ENCODE peak calls at places on chromosomes 11 and 22, in four cellular contexts. A is right lobe of liver; H is CD8-positive, alpha-beta memory T cell; T is astrocyte. F is an unnamed sample.

GRCh38 chr22:26546282-26546681 is 34.0 kb upstream of the TFIP11 start:
- DNase-seq in H (no peak), T (no peak), A (no peak), F (no peak)

GRCh38 chr11:121494355-121495099 is 41.8 kb upstream of the SORL1-AS1 start:
- DNase-seq in T (no peak), H (no peak), A (no peak), F (no peak)

GRCh38 chr11:69501891-69502860 is 20.7 kb downstream of the LINC01488 start:
- DNase-seq in H (no peak), T (no peak), A (peak; percentile 52), F (no peak)

GRCh38 chr22:37759281-37759680 is 48.5 kb upstream of the GCAT start:
- DNase-seq in H (no peak), T (no peak), A (no peak), F (no peak)

GRCh38 chr22:40764743-40765441 is 54.3 kb downstream of the SLC25A17 start:
- DNase-seq in H (no peak), T (no peak), A (no peak), F (no peak)

GRCh38 chr11:86919557-86920210 is 35.5 kb downstream of the FZD4 start:
- DNase-seq in H (no peak), A (no peak), T (peak; percentile 74), F (no peak)

GRCh38 chr22:48644108-48644507 is 1183.6 kb downstream of the BRD1 start:
- DNase-seq in H (no peak), A (no peak), T (no peak), F (no peak)

GRCh38 chr11:77347962-77348361 is 46.5 kb upstream of the GDPD4 start:
- DNase-seq in H (no peak), T (no peak), A (no peak), F (no peak)

GRCh38 chr11:81342956-81343355 is 1390.7 kb downstream of the FAM181B start:
- DNase-seq in A (no peak), H (no peak), T (no peak), F (no peak)

GRCh38 chr22:49765951-49766350 is 61.7 kb downstream of the BRD1 start:
- DNase-seq in T (no peak), A (peak; percentile 50), H (no peak), F (peak; percentile 49)

GRCh38 chr11:78696177-78696576 is 121.5 kb upstream of the NARS2 start:
- DNase-seq in H (no peak), A (no peak), T (no peak), F (no peak)

GRCh38 chr22:19085233-19086043 is 36.8 kb downstream of the DGCR2 start:
- DNase-seq in H (no peak), A (no peak), T (no peak), F (no peak)

GRCh38 chr11:86896486-86896885 is 58.7 kb downstream of the FZD4 start:
- DNase-seq in T (peak; percentile 70), A (no peak), H (no peak), F (no peak)

GRCh38 chr11:82398300-82398815 is 335.3 kb downstream of the FAM181B start:
- DNase-seq in A (no peak), T (no peak), H (no peak), F (no peak)

GRCh38 chr11:114060402-114061052 is 1.0 kb downstream of the ZBTB16 start:
- DNase-seq in A (peak; percentile 70), H (no peak), T (no peak), F (peak; percentile 61)

GRCh38 chr22:44951510-44951816 is 58.3 kb downstream of the PHF21B start:
- DNase-seq in T (no peak), H (no peak), A (no peak), F (no peak)

GRCh38 chr11:12298610-12299009 is 78.8 kb upstream of the PARVA start:
- DNase-seq in H (no peak), A (no peak), T (no peak), F (no peak)

GRCh38 chr11:17277024-17277584 is 565 bp downstream of the NUCB2 start:
- DNase-seq in A (no peak), T (peak; percentile 61), H (no peak), F (no peak)

GRCh38 chr11:117010808-117011540 is 87.3 kb downstream of the SIK3 start:
- DNase-seq in H (no peak), T (peak; percentile 96), A (no peak), F (no peak)

GRCh38 chr11:24386551-24387404 is 110.1 kb upstream of the LUZP2 start:
- DNase-seq in H (no peak), T (peak; percentile 26), A (no peak), F (no peak)

GRCh38 chr11:95149659-95150294 is 60.1 kb downstream of the ENDOD1 start:
- DNase-seq in A (peak; percentile 59), H (no peak), T (peak; percentile 56), F (peak; percentile 65)

GRCh38 chr22:22526125-22526912 is 6.2 kb upstream of the ZNF280A start:
- DNase-seq in A (no peak), H (no peak), T (no peak), F (no peak)

GRCh38 chr11:56214537-56214936 is 19.5 kb downstream of the OR5T2 start:
- DNase-seq in T (no peak), A (no peak), H (no peak), F (no peak)

GRCh38 chr22:32904044-32904443 is 102.5 kb downstream of the TIMP3 start:
- DNase-seq in T (peak; percentile 36), H (no peak), A (no peak), F (peak; percentile 19)

GRCh38 chr11:108368134-108368533 is 99.2 kb downstream of the C11orf65 start:
- DNase-seq in A (no peak), T (no peak), H (no peak), F (no peak)

GRCh38 chr22:35376728-35377472 is 4.0 kb upstream of the HMOX1 start:
- DNase-seq in H (no peak), A (peak; percentile 88), T (peak; percentile 96), F (peak; percentile 75)

GRCh38 chr11:1675536-1676253 is 21.3 kb upstream of the KRTAP5-6 start:
- DNase-seq in H (no peak), A (no peak), T (no peak), F (no peak)

GRCh38 chr11:111067994-111068393 is 177.5 kb upstream of the POU2AF2 start:
- DNase-seq in H (no peak), T (no peak), A (no peak), F (no peak)

GRCh38 chr22:28021116-28021997 is 102.3 kb upstream of the PITPNB start:
- DNase-seq in A (peak; percentile 22), T (no peak), H (no peak), F (no peak)

GRCh38 chr11:95912902-95913560 is 10.9 kb downstream of the MTMR2 start:
- DNase-seq in H (no peak), T (peak; percentile 57), A (no peak), F (no peak)

GRCh38 chr11:86740628-86741488 is 59.5 kb upstream of the PRSS23 start:
- DNase-seq in T (peak; percentile 96), A (no peak), H (no peak), F (no peak)

GRCh38 chr11:47659273-47659672 is 16.9 kb upstream of the MTCH2 start:
- DNase-seq in A (no peak), T (no peak), H (no peak), F (no peak)

GRCh38 chr22:44531487-44531886 is 33.5 kb upstream of the RTL6 start:
- DNase-seq in H (no peak), T (no peak), A (no peak), F (no peak)

GRCh38 chr11:130915556-130916237 is 582 bp downstream of the SNX19 start:
- DNase-seq in A (no peak), H (no peak), T (no peak), F (peak; percentile 34)

GRCh38 chr11:46553746-46554204 is 40.0 kb downstream of the AMBRA1 start:
- DNase-seq in T (peak; percentile 52), H (no peak), A (no peak), F (no peak)

DNA sequence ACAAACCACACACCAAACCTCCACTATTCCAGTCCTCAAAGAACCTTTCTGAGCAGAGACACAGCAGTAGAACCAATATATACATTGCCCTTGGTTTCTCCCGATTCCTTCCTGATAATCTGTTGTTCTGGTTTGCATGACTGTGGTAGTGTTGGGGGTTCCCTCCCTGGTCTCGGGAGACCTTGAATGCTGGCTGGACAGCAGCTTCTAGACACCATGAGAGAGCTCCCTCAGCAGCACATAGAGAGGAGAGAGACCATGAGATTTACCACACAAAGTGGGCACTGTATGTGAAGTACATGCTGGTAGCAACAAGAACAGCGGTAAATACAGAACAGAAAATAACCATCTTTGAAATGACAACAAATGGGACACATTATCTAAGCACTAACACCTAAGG is 2.6 kb downstream of the C11orf91 start:
- DNase-seq in A (no peak), H (no peak), T (no peak), F (no peak)
- H3K4me1 ChIP-seq in A (no peaks in the 10 kb centered on the region), H (peaks cover 12% of the 10 kb centered on the region), T (peaks cover 58% of the 10 kb centered on the region), F (peaks cover 41% of the 10 kb centered on the region)

GRCh38 chr11:3357302-3357701 is 21.6 kb downstream of the ZNF195 start:
- DNase-seq in H (no peak), T (no peak), A (no peak), F (no peak)

GRCh38 chr11:3359092-3359824 is 19.7 kb downstream of the ZNF195 start:
- DNase-seq in H (no peak), A (no peak), T (peak; percentile 11), F (no peak)

GRCh38 chr11:3353066-3353465 is 25.9 kb downstream of the ZNF195 start:
- DNase-seq in A (no peak), H (no peak), T (no peak), F (no peak)

GRCh38 chr11:3357994-3358676 is 20.8 kb downstream of the ZNF195 start:
- DNase-seq in H (no peak), T (no peak), A (no peak), F (no peak)

GRCh38 chr11:3356858-3357257 is 22.1 kb downstream of the ZNF195 start:
- DNase-seq in A (no peak), H (no peak), T (no peak), F (no peak)
- H3K9me3 ChIP-seq in A (peaks cover 47% of the 10 kb centered on the region), H (peaks cover 68% of the 10 kb centered on the region), T (peaks cover 71% of the 10 kb centered on the region), F (peaks cover 4% of the 10 kb centered on the region)

GRCh38 chr11:128133501-128133900 is 453.9 kb downstream of the ETS1 start:
- DNase-seq in T (peak; percentile 23), A (no peak), H (no peak), F (no peak)

GRCh38 chr11:128130052-128130451 is 457.3 kb downstream of the ETS1 start:
- DNase-seq in T (no peak), H (no peak), A (no peak), F (no peak)

GRCh38 chr11:128135451-128135850 is 451.9 kb downstream of the ETS1 start:
- DNase-seq in T (peak; percentile 89), A (no peak), H (no peak), F (no peak)
- H3K4me3 ChIP-seq in T (no peak overlapping the region), A (no peak overlapping the region), H (no peak overlapping the region), F (no peak overlapping the region)

DNA sequence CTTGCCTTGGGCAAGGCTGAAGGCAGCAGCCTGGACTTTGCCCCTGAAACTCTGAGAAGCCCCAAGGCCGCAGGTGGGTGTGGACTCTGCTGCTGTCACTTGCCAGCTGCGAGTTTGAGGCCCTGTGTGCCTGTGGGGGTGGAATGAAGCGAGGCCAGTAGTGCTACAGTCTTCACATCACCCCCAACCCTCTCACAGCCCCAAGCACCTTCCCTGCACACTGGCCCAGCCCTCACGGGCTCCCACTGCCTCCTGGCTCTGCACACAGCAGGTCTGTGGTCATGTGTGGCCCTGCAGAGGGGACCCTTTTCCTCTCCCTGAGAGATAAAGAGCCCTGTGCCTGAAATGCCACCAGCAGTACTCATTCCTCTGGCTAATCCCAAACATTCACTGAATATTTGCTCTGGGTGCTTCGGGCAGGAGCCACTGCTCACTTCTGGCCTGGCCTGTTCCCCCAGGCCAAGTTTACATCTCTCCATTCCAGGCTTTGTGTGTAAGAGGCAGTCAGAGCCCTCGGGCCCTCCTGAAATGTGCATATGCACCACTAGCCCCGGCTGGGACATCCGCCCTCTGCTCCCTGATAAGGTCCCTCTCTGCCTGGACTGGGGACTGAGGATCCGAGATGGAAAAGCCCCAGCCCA is 17.7 kb downstream of the MGAT3 start:
- DNase-seq in H (no peak), A (no peak), T (no peak), F (no peak)
- H3K4me1 ChIP-seq in H (peaks cover 14% of the 10 kb centered on the region), A (no peaks in the 10 kb centered on the region), T (peaks cover 20% of the 10 kb centered on the region), F (peaks cover 11% of the 10 kb centered on the region)

F was measured in pancreas.